ENCODE peak calls at places on chromosomes 12 and 14, in six cellular contexts. W is body of pancreas, J is A549, H is breast epithelium, G is ovary, B is Peyer's patch. Y is an unnamed sample.

GRCh38 chr12:87283111-87283510 is 746.1 kb downstream of the C12orf50 start:
- DNase-seq in W (no peak), J (no peak), H (no peak), G (no peak), B (no peak), Y (no peak)

GRCh38 chr14:63510538-63510937 is 32.6 kb downstream of the PPP2R5E start:
- DNase-seq in W (no peak), J (no peak), H (no peak), G (no peak), B (no peak), Y (no peak)

GRCh38 chr14:24250354-24250753 is 7.9 kb upstream of the TINF2 start:
- DNase-seq in W (no peak), J (no peak), H (no peak), G (peak; percentile 14), B (peak; percentile 36), Y (peak; percentile 32)

GRCh38 chr12:42166501-42166900 is 21.8 kb upstream of the GXYLT1 start:
- DNase-seq in W (no peak), J (no peak), H (no peak), G (no peak), B (no peak), Y (no peak)

GRCh38 chr14:63276492-63277342 is 42.0 kb downstream of the GPHB5 start:
- DNase-seq in W (no peak), J (peak; percentile 43), H (no peak), G (no peak), B (no peak), Y (no peak)

GRCh38 chr12:26919216-26919555 is 18.6 kb downstream of the INTS13 start:
- DNase-seq in W (no peak), J (no peak), H (no peak), G (no peak), B (no peak), Y (no peak)

GRCh38 chr14:83958359-83958758 is 1571.6 kb upstream of the FLRT2 start:
- DNase-seq in W (no peak), J (no peak), H (no peak), G (no peak), B (no peak), Y (no peak)

GRCh38 chr12:25769076-25769945 is 189.2 kb upstream of the RASSF8 start:
- DNase-seq in W (no peak), J (peak; percentile 40), H (no peak), G (no peak), B (no peak), Y (no peak)

GRCh38 chr14:66624319-66624937 is 116.5 kb downstream of the GPHN start:
- DNase-seq in W (peak; percentile 68), J (peak; percentile 72), H (no peak), G (peak; percentile 36), B (no peak), Y (no peak)

GRCh38 chr12:92467886-92468285 is 234.9 kb upstream of the PLEKHG7 start:
- DNase-seq in W (no peak), J (peak; percentile 13), H (no peak), G (no peak), B (no peak), Y (no peak)

GRCh38 chr14:36057452-36058142 is 118.9 kb downstream of the PTCSC3 start:
- DNase-seq in W (no peak), J (no peak), H (no peak), G (no peak), B (no peak), Y (no peak)

GRCh38 chr14:99265571-99265970 is 6.4 kb downstream of the BCL11B start:
- DNase-seq in W (no peak), J (no peak), H (no peak), G (no peak), B (no peak), Y (no peak)

GRCh38 chr14:103123634-103124500 is 606 bp downstream of the TNFAIP2 start:
- DNase-seq in W (no peak), J (peak; percentile 70), H (no peak), G (peak; percentile 33), B (no peak), Y (peak; percentile 93)

GRCh38 chr14:34930591-34931069 is 52.2 kb upstream of the SRP54 start:
- DNase-seq in W (no peak), J (no peak), H (no peak), G (no peak), B (no peak), Y (no peak)

GRCh38 chr14:39107624-39108023 is 4.6 kb upstream of the SEC23A start:
- DNase-seq in W (no peak), J (peak; percentile 44), H (no peak), G (no peak), B (no peak), Y (no peak)

GRCh38 chr14:54350196-54350595 is 46.6 kb upstream of the CDKN3 start:
- DNase-seq in W (no peak), J (no peak), H (no peak), G (no peak), B (no peak), Y (no peak)

GRCh38 chr14:75711134-75711795 is 50.2 kb downstream of the TTLL5 start:
- DNase-seq in W (peak; percentile 55), J (peak; percentile 51), H (no peak), G (peak; percentile 41), B (no peak), Y (no peak)

GRCh38 chr14:36702484-36702883 is 40.8 kb downstream of the PAX9 start:
- DNase-seq in W (no peak), J (no peak), H (no peak), G (no peak), B (no peak), Y (no peak)

GRCh38 chr12:27969901-27970390 is 2.6 kb downstream of the PTHLH start:
- DNase-seq in W (peak; percentile 73), J (peak; percentile 90), H (peak; percentile 76), G (peak; percentile 47), B (peak; percentile 61), Y (no peak)

GRCh38 chr12:82647853-82648252 is 38.9 kb upstream of the TMTC2 start:
- DNase-seq in W (no peak), J (no peak), H (no peak), G (no peak), B (no peak), Y (no peak)

GRCh38 chr14:104211741-104212140 is 73.4 kb downstream of the KIF26A start:
- DNase-seq in W (no peak), J (no peak), H (no peak), G (no peak), B (no peak), Y (no peak)

GRCh38 chr12:83016226-83016835 is 329.6 kb downstream of the TMTC2 start:
- DNase-seq in W (peak; percentile 68), J (peak; percentile 62), H (no peak), G (no peak), B (no peak), Y (no peak)

GRCh38 chr14:77910506-77910905 is 110.6 kb downstream of the ADCK1 start:
- DNase-seq in W (no peak), J (no peak), H (no peak), G (no peak), B (no peak), Y (no peak)

DNA sequence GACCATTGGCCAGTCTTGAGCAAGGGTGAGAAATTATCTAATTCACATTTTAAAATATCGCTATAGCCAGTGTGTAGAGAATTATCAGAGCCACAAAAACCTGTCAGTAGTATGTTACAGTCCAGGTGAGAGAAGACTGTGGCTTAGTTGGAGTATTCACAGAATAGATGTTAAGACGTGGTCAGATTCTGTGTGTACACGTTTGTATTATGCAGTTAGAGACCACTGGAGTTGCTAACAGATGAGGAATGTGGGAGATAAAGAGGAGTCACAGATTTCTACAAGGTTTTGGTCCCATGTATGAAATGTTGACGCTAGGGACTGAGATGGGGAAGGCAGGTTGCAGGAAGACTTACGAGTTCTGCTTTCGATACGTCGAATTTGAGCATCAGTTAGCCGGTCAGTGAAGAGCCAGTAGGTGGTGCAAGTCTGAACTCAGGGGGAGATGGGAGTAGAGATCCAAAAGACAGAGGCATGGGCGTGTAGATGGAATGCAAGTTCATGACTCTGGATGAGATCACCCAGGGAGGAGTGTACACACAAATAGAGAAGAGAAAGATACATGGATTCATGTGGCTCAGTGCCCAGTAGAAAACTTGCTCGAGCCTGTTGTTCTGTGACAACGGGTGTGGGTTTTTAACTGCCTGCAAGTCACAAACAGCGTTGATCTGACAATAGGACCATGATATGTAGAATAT is 114.8 kb upstream of the FLRT2 start:
- DNase-seq in W (peak; percentile 47), J (peak; percentile 97), H (peak; percentile 65), G (peak; percentile 42), B (no peak), Y (peak; percentile 89)
- TF ChIP-seq CTCF in W (peak; percentile 48), J (peak; percentile 66), H (no peak), G (no peak), B (no peak), Y (no peak)

DNA sequence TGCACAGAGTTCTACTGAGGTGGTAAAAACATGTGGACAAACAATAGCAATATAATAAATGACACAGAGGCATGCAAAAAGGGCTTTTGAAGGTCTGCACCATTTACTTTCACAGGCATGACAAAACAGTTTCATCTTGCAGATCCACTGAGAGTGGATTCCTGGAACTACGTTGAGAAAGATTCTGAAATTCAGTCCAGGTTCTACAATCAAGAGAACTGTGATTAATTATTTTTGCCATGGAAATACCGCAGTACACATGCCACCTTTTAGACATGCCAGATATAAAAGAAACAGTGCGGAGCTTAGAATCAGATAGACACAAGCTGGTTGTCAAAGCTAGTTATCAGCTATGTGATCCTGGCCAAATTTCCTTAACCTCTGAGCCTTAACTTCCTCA is 4.8 kb downstream of the CSRP2 start:
- DNase-seq in W (no peak), J (no peak), H (no peak), G (no peak), B (no peak), Y (no peak)
- TF ChIP-seq POLR2A in W (no peak), J (no peak), H (no peak), G (no peak), B (no peak), Y (no peak)

GRCh38 chr12:11500222-11500860 is 105.0 kb upstream of the PRB2 start:
- DNase-seq in W (peak; percentile 85), J (peak; percentile 52), H (peak; percentile 65), G (peak; percentile 90), B (peak; percentile 81), Y (peak; percentile 44)

GRCh38 chr12:11497438-11497837 is 102.1 kb upstream of the PRB2 start:
- DNase-seq in W (no peak), J (no peak), H (no peak), G (no peak), B (no peak), Y (no peak)

GRCh38 chr12:11499802-11500201 is 104.4 kb upstream of the PRB2 start:
- DNase-seq in W (no peak), J (no peak), H (no peak), G (no peak), B (no peak), Y (no peak)

GRCh38 chr12:11497995-11498394 is 102.6 kb upstream of the PRB2 start:
- DNase-seq in W (no peak), J (no peak), H (no peak), G (no peak), B (no peak), Y (no peak)

GRCh38 chr12:11500861-11501230 is 105.5 kb upstream of the PRB2 start:
- DNase-seq in W (no peak), J (no peak), H (no peak), G (no peak), B (no peak), Y (no peak)
- H3K4me3 ChIP-seq in W (no peak overlapping the region), J (no peak overlapping the region), H (no peak overlapping the region), G (no peak overlapping the region), B (no peak overlapping the region), Y (no peak overlapping the region)

DNA sequence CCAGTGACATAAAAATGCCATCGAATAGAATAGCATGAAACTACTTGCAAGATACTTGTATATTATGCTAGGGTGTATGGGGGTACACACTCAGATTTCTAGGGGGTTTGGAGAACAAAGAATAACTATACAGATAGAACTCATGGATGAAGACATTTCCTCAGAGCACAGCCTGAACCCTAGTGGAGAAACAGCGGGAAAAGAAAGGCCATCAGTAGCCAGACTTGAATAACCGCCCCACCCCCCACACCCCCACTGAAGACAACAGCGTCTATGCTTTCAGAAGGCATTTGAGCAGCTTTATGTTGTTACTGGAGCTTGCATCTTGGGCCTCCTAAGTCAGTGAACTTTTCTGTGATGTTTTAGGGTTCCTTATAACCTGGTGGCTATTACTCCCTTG is 425.9 kb downstream of the NPAS3 start:
- DNase-seq in W (no peak), J (no peak), H (no peak), G (no peak), B (no peak), Y (no peak)
- TF ChIP-seq CTCF in W (no peak), J (no peak), H (no peak), G (no peak), B (no peak), Y (no peak)

Y was measured in lower leg skin.